ENCODE peak calls at places on chromosomes 5 and 9, in four cellular contexts. One of them, this sample, is unnamed.

GRCh38 chr5:179788193-179788854 is 5.5 kb upstream of the LTC4S start:
- DNase-seq in putamen: no peak
- DNase-seq in GM04504: no peak
- DNase-seq in NCI-H1092 treated with DMSO at 0.1 percent for 48 hours: no peak
- DNase-seq in this sample: no peak

GRCh38 chr5:134845335-134845851 is 375 bp upstream of the C5orf24 start:
- DNase-seq in putamen: peak; percentile 10
- DNase-seq in NCI-H1092 treated with DMSO at 0.1 percent for 48 hours: no peak
- DNase-seq in GM04504: no peak
- DNase-seq in this sample: no peak

GRCh38 chr9:121249563-121249962 is 18.4 kb upstream of the GSN start:
- DNase-seq in GM04504: no peak
- DNase-seq in NCI-H1092 treated with DMSO at 0.1 percent for 48 hours: no peak
- DNase-seq in putamen: no peak
- DNase-seq in this sample: no peak

GRCh38 chr5:31992377-31992776 is 181.7 kb downstream of the GOLPH3 start:
- DNase-seq in putamen: no peak
- DNase-seq in GM04504: no peak
- DNase-seq in NCI-H1092 treated with DMSO at 0.1 percent for 48 hours: no peak
- DNase-seq in this sample: no peak

GRCh38 chr9:124044448-124044847 is 32.9 kb downstream of the LHX2 start:
- DNase-seq in NCI-H1092 treated with DMSO at 0.1 percent for 48 hours: no peak
- DNase-seq in putamen: no peak
- DNase-seq in GM04504: no peak
- DNase-seq in this sample: no peak

GRCh38 chr9:38296853-38297252 is 95.6 kb upstream of the ALDH1B1 start:
- DNase-seq in putamen: no peak
- DNase-seq in NCI-H1092 treated with DMSO at 0.1 percent for 48 hours: no peak
- DNase-seq in GM04504: no peak
- DNase-seq in this sample: no peak

GRCh38 chr5:77305222-77305846 is 94.9 kb downstream of the PDE8B start:
- DNase-seq in GM04504: no peak
- DNase-seq in putamen: no peak
- DNase-seq in NCI-H1092 treated with DMSO at 0.1 percent for 48 hours: no peak
- DNase-seq in this sample: no peak

GRCh38 chr5:111385970-111386831 is 126.1 kb downstream of the STARD4 start:
- DNase-seq in putamen: no peak
- DNase-seq in GM04504: no peak
- DNase-seq in NCI-H1092 treated with DMSO at 0.1 percent for 48 hours: peak; percentile 89
- DNase-seq in this sample: no peak

GRCh38 chr5:156438076-156438475 is 111.1 kb downstream of the SGCD start:
- DNase-seq in putamen: no peak
- DNase-seq in NCI-H1092 treated with DMSO at 0.1 percent for 48 hours: peak; percentile 38
- DNase-seq in GM04504: no peak
- DNase-seq in this sample: no peak

This sample was measured in SJSA1.